ENCODE peak calls at places on chromosome 4, in nine cellular contexts. V is CD8-positive, alpha-beta T cell; U is tibial artery; F is transverse colon; X is pancreas; M is lower lobe of right lung; P is lung; J is Peyer's patch; S is ovary. W is an unnamed sample. For H3K4me1 and H3K27me3, the result is how much of the 10 kb centered on the place peaks cover.

GRCh38 chr4:43496188-43496587 is 603.7 kb downstream of the GRXCR1 start:
- DNase-seq in U (no peak), P (no peak), X (no peak), F (no peak), S (no peak), J (no peak), V (no peak), M (no peak), W (no peak)

GRCh38 chr4:186932631-186933150 is 209.0 kb upstream of the FAT1 start:
- DNase-seq in U (no peak), F (no peak), X (no peak), V (no peak), M (no peak), J (no peak), S (no peak), P (no peak), W (no peak)

GRCh38 chr4:89427765-89428164 is 120.2 kb upstream of the GPRIN3 start:
- DNase-seq in F (no peak), X (no peak), V (no peak), J (no peak), P (no peak), S (no peak), U (no peak), M (no peak), W (no peak)

GRCh38 chr4:121734576-121734975 is 30.4 kb downstream of the SMIM43 start:
- DNase-seq in F (no peak), P (no peak), J (no peak), U (no peak), S (no peak), M (no peak), X (no peak), V (no peak), W (no peak)

GRCh38 chr4:55269970-55270369 is 76.1 kb upstream of the SRD5A3 start:
- DNase-seq in F (no peak), J (no peak), M (no peak), S (no peak), U (no peak), V (no peak), X (no peak), P (no peak), W (peak)

GRCh38 chr4:42750091-42750490 is 93.2 kb upstream of the ATP8A1 start:
- DNase-seq in V (peak), S (no peak), M (no peak), U (no peak), X (no peak), F (no peak), J (peak), P (no peak), W (peak)

GRCh38 chr4:159368320-159368719 is 265.4 kb downstream of the RAPGEF2 start:
- DNase-seq in F (no peak), U (no peak), J (no peak), S (no peak), M (no peak), X (no peak), P (no peak), V (no peak), W (no peak)

GRCh38 chr4:111178231-111178630 is 555.4 kb upstream of the PITX2 start:
- DNase-seq in X (no peak), S (no peak), P (no peak), U (no peak), F (no peak), V (no peak), M (no peak), J (no peak), W (no peak)

GRCh38 chr4:11543710-11544109 is 115.0 kb upstream of the HS3ST1 start:
- DNase-seq in V (no peak), X (no peak), P (no peak), M (no peak), S (no peak), F (no peak), J (no peak), U (no peak), W (no peak)

GRCh38 chr4:168685136-168685535 is 188.3 kb downstream of the PALLD start:
- DNase-seq in J (no peak), X (no peak), S (no peak), P (no peak), M (no peak), U (no peak), F (no peak), V (no peak), W (no peak)

GRCh38 chr4:109574443-109574850 is 14.4 kb downstream of the MCUB start:
- DNase-seq in M (no peak), S (no peak), F (no peak), J (no peak), X (no peak), U (no peak), P (no peak), V (no peak), W (no peak)

GRCh38 chr4:17577660-17578481 is 873 bp downstream of the LAP3 start:
- DNase-seq in M (peak), V (peak), S (peak), F (peak), X (peak), J (peak), U (peak), P (peak), W (peak)

GRCh38 chr4:81714251-81714650 is 242.5 kb upstream of the RASGEF1B start:
- DNase-seq in U (no peak), P (no peak), J (no peak), F (no peak), S (no peak), V (no peak), X (no peak), M (no peak), W (no peak)

GRCh38 chr4:84821064-84821463 is 145.4 kb downstream of the WDFY3 start:
- DNase-seq in X (no peak), M (no peak), S (no peak), V (no peak), J (no peak), F (no peak), P (no peak), U (no peak), W (no peak)

GRCh38 chr4:109506890-109507289 is 53.2 kb upstream of the MCUB start:
- DNase-seq in F (no peak), M (no peak), U (no peak), P (no peak), V (no peak), J (no peak), X (no peak), S (no peak), W (no peak)

GRCh38 chr4:79661196-79661595 is 253.2 kb upstream of the GK2 start:
- DNase-seq in V (no peak), U (no peak), X (no peak), P (no peak), J (no peak), M (no peak), S (no peak), F (no peak), W (no peak)

GRCh38 chr4:172709376-172709775 is 459.2 kb upstream of the GALNT7 start:
- DNase-seq in P (no peak), J (no peak), S (no peak), F (no peak), U (no peak), M (no peak), V (no peak), X (no peak), W (no peak)

GRCh38 chr4:65336465-65336864 is 333.8 kb downstream of the EPHA5 start:
- DNase-seq in P (no peak), U (no peak), M (no peak), V (no peak), S (no peak), F (no peak), J (no peak), X (no peak), W (no peak)

GRCh38 chr4:126568652-126569580 is 1063.8 kb upstream of the INTU start:
- DNase-seq in F (no peak), X (no peak), J (no peak), M (no peak), V (no peak), S (no peak), U (no peak), P (no peak), W (no peak)

GRCh38 chr4:82823062-82823461 is 24.5 kb upstream of the SCD5 start:
- DNase-seq in U (no peak), J (no peak), S (no peak), X (no peak), V (no peak), M (no peak), P (no peak), F (no peak), W (no peak)

GRCh38 chr4:46649390-46649789 is 259.5 kb upstream of the GABRA2 start:
- DNase-seq in J (no peak), P (no peak), S (no peak), X (no peak), V (no peak), F (no peak), M (no peak), U (no peak), W (no peak)

GRCh38 chr4:119037709-119038463 is 97.7 kb upstream of the MYOZ2 start:
- DNase-seq in X (no peak), F (no peak), P (no peak), V (no peak), S (no peak), U (no peak), J (no peak), M (no peak), W (no peak)

GRCh38 chr4:184371390-184371787 is 103.0 kb downstream of the IRF2 start:
- DNase-seq in M (no peak), P (no peak), J (no peak), S (no peak), X (no peak), U (no peak), F (no peak), V (no peak), W (no peak)

GRCh38 chr4:3688018-3688998 is 77.9 kb upstream of the ADRA2C start:
- DNase-seq in U (no peak), S (no peak), V (no peak), J (no peak), F (no peak), P (no peak), M (no peak), X (peak), W (no peak)

GRCh38 chr4:112895785-112896184 is 153.7 kb upstream of the ANK2 start:
- DNase-seq in J (no peak), U (no peak), V (no peak), P (no peak), F (no peak), M (no peak), S (no peak), X (no peak), W (peak)

GRCh38 chr4:54496412-54496811 is 161.3 kb upstream of the KIT start:
- DNase-seq in X (no peak), U (no peak), F (no peak), S (no peak), P (no peak), V (no peak), J (no peak), M (no peak), W (no peak)

GRCh38 chr4:119040711-119041185 is 94.9 kb upstream of the MYOZ2 start:
- DNase-seq in S (no peak), P (no peak), V (no peak), F (no peak), J (no peak), U (no peak), M (no peak), X (no peak), W (no peak)

GRCh38 chr4:17111959-17112659 is 213.7 kb upstream of the LDB2 start:
- DNase-seq in J (no peak), P (peak), S (no peak), X (no peak), V (no peak), F (no peak), M (no peak), U (no peak), W (no peak)

GRCh38 chr4:179165339-179165738 is 1723.1 kb upstream of the AGA start:
- DNase-seq in V (no peak), F (no peak), X (no peak), M (no peak), J (no peak), U (no peak), S (no peak), P (no peak), W (no peak)

GRCh38 chr4:77994194-77994721 is 62.9 kb upstream of the FRAS1 start:
- DNase-seq in P (no peak), S (no peak), X (no peak), F (no peak), U (no peak), J (no peak), V (no peak), M (no peak), W (peak)

GRCh38 chr4:20252656-20253271 is 1.1 kb downstream of the SLIT2 start:
- DNase-seq in X (peak), P (peak), S (peak), U (peak), M (peak), V (no peak), J (peak), F (peak), W (peak)

GRCh38 chr4:69470561-69470960 is 25.1 kb downstream of the UGT2B4 start:
- DNase-seq in P (no peak), V (no peak), X (no peak), M (no peak), J (no peak), U (no peak), S (no peak), F (no peak), W (no peak)

GRCh38 chr4:180060159-180060889 is 2182.9 kb upstream of the TENM3 start:
- DNase-seq in P (no peak), X (no peak), M (no peak), J (no peak), V (no peak), F (no peak), S (no peak), U (no peak), W (no peak)

GRCh38 chr4:94588900-94589693 is 137.4 kb downstream of the PDLIM5 start:
- DNase-seq in V (no peak), U (no peak), F (no peak), P (no peak), X (no peak), J (no peak), M (no peak), S (no peak), W (no peak)

DNA sequence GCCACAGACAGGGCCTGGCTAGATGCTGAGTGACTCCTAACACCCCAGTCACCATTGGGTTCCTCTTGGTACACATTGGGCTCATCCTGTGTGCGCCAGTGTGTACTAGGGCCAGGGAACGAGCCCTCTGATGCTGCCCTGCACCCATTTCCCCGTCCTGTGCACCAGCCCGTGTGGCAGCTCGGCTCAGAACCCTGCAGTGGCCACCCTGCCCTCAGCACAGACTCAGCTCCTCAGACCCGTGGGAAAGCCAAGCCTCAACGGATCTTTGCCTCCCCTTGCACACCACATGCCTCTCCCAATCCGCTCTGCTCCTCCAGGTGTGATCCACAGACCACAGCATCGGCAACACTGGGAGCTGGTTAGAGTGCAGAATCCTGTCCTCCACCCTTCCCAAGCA is 38.6 kb downstream of the EVC start:
- DNase-seq in J (no peak), V (no peak), X (no peak), S (no peak), M (no peak), U (no peak), P (no peak), F (no peak), W (no peak)
- H3K4me1 ChIP-seq in J (under half), V (under half), X (under half), S (under half), M (under half), U (under half), P (under half), F (under half), W (under half)

DNA sequence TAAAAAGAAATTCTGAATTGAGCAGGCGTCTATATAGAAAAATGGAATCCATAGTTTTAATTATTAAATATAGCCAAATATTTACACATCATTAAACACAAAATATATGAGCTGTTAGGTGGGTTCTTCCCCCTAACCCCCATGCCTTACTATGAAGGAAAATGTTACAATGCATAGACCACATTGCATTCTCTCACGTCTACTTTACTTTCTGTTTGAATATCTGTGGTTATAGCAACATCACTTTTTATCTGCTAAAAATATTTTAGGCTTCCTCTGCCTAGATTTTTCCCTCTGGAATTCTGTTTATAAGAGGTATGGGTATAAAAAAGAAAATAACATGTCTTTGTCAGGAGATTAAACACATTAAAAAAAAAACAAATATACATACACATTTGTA is 73.1 kb downstream of the MAML3 start:
- DNase-seq in X (no peak), J (no peak), M (no peak), P (no peak), V (no peak), S (no peak), F (no peak), U (no peak), W (no peak)
- H3K4me3 ChIP-seq in X (no peak), J (no peak), M (no peak), P (no peak), V (no peak), S (no peak), F (no peak), U (no peak), W (no peak)

GRCh38 chr4:8765631-8766590 is 105.7 kb downstream of the HMX1 start:
- DNase-seq in S (no peak), P (no peak), X (peak), V (no peak), F (no peak), J (no peak), U (peak), M (peak), W (no peak)
- H3K27me3 ChIP-seq in S (under half), P (under half), X (under half), V (under half), F (under half), J (under half), U (half or more), M (under half), W (under half)

DNA sequence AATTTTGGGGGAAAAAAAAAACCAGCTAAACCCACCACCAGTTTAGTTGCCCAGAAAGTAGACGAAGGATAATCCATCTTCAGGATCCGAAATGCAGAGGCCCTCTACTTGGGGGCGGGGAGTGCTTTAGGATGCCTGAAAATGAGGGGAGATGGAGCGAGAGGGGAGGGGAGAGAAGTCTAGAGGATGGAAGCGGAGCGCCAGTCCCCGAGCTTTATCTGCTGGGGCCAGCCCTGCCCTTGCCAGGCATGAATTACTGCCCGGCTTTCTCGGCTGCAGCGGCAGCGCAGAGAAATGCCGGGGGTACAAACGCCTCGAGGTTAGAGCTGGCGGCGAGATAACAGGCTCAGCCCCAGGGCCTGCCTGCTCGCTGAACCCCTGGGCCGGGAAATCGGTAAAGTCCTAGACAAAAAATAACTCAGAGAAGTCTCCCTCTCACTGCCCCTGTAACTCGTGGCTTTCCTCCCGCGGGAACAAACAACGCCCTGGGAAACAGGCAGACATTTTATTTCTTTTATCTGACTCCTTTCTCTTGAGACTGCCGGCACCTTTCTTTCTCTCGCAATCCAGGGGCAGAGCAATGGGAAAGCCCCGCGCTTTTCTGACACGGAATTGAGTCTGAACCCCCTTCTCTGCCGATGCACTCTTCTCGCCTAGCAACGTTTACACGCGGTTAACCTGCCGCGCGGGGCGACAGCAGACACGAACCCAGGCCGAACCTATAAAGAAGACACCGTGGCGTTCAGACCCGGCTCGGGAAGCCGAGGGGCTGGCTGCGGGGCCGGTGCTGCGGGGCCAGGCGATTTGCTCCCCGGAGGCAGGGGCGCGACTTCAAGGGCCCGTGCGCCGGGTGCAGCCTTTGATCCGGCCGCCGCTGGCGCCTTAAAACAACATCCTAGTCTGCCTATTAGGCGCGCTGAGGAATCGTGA is 3.1 kb upstream of the MSX1 start:
- DNase-seq in U (no peak), F (no peak), S (no peak), M (no peak), J (no peak), X (no peak), V (no peak), P (no peak), W (no peak)
- H3K4me1 ChIP-seq in U (under half), F (under half), S (under half), M (under half), J (under half), X (under half), V (half or more), P (under half), W (under half)

GRCh38 chr4:101699441-101700117 is 91.0 kb upstream of the BANK1 start:
- DNase-seq in P (no peak), J (peak), S (no peak), X (no peak), V (no peak), M (no peak), F (no peak), U (no peak), W (no peak)
- H3K4me3 ChIP-seq in P (no peak), J (no peak), S (no peak), X (no peak), V (no peak), M (no peak), F (no peak), U (no peak), W (no peak)

DNA sequence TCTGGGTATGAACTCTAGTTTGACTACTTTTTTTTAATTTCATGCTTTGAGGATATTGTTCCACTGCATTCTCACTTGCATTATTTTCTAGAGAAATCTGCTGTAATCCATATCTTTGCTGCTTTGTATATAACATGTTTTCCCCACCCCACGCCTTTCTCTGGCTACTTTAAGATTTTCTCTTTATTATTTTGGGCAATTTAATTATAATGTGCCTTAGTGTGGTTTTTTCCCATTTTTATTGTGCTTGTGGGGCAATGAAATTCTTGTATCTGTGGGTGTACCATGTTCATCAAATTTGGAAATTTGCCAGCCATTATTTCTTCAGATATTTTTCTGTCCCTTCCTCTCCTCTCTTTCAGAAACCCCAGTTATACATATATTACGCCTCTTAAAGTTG is 15.1 kb upstream of the PPP2R2C start:
- DNase-seq in P (no peak), X (no peak), J (no peak), V (no peak), U (no peak), F (no peak), M (no peak), S (no peak), W (no peak)
- H3K27me3 ChIP-seq in P (under half), X (under half), J (under half), V (under half), U (under half), F (under half), M (under half), S (under half), W (under half)

GRCh38 chr4:10239982-10240654 is 123.5 kb upstream of the WDR1 start:
- DNase-seq in S (no peak), M (no peak), U (no peak), X (no peak), P (peak), V (no peak), F (no peak), J (no peak), W (no peak)
- H3K4me1 ChIP-seq in S (under half), M (under half), U (under half), X (under half), P (under half), V (under half), F (under half), J (under half), W (under half)

GRCh38 chr4:1998296-1998695 is 10.5 kb downstream of the NELFA start:
- DNase-seq in J (no peak), S (no peak), X (no peak), V (no peak), M (no peak), U (no peak), F (no peak), P (no peak), W (peak)
- H3K4me3 ChIP-seq in J (no peak), S (no peak), X (no peak), V (no peak), M (no peak), U (no peak), F (no peak), P (no peak), W (no peak)

W was measured in thyroid gland.